ENCODE peak calls at places on chromosomes 12 and 14, in six cellular contexts. T, Y, W, K, J and P are unnamed samples.

GRCh38 chr12:93702707-93703305 is 25.6 kb downstream of the CRADD start:
- DNase-seq in W (no peak), Y (no peak), T (no peak), K (no peak), J (no peak), P (no peak)

GRCh38 chr12:15590180-15590826 is 198.9 kb downstream of the EPS8 start:
- DNase-seq in T (no peak), Y (no peak), J (peak; percentile 68), W (peak; percentile 59), K (peak; percentile 53), P (peak; percentile 76)

GRCh38 chr14:29030121-29030520 is 263.5 kb downstream of the FOXG1 start:
- DNase-seq in Y (no peak), W (no peak), T (no peak), J (no peak), K (no peak), P (no peak)

GRCh38 chr12:88416786-88417185 is 163.5 kb downstream of the KITLG start:
- DNase-seq in Y (no peak), K (no peak), T (no peak), W (no peak), J (no peak), P (no peak)

GRCh38 chr14:64704145-64704742 is at the start of gene PLEKHG3:
- DNase-seq in J (peak; percentile 93), K (peak; percentile 87), T (peak; percentile 89), Y (peak; percentile 94), W (peak; percentile 93), P (no peak)

GRCh38 chr12:113198286-113198685 is 12.8 kb downstream of the RITA1 start:
- DNase-seq in W (no peak), T (no peak), Y (no peak), J (no peak), K (no peak), P (no peak)

GRCh38 chr12:57726884-57727757 is 11.4 kb downstream of the AGAP2 start:
- DNase-seq in K (peak; percentile 47), T (peak; percentile 77), W (peak; percentile 52), Y (peak; percentile 88), J (no peak), P (no peak)

GRCh38 chr12:89082354-89082753 is 269.9 kb downstream of the DUSP6 start:
- DNase-seq in Y (no peak), T (no peak), K (no peak), J (no peak), W (no peak), P (no peak)

GRCh38 chr12:25962932-25963525 is 4.5 kb downstream of the RASSF8 start:
- DNase-seq in Y (no peak), T (no peak), J (peak; percentile 86), W (no peak), K (no peak), P (peak; percentile 76)

GRCh38 chr14:35405304-35405996 is 901 bp upstream of the NFKBIA start:
- DNase-seq in Y (no peak), T (peak; percentile 77), W (no peak), K (no peak), J (peak; percentile 79), P (no peak)

GRCh38 chr12:100058482-100059029 is 73.8 kb upstream of the ANKS1B start:
- DNase-seq in K (no peak), Y (no peak), J (no peak), W (no peak), T (no peak), P (peak; percentile 62)
- TF ChIP-seq CTCF in K (no peak), Y (no peak), J (no peak), W (no peak), T (no peak), P (peak; percentile 41)

DNA sequence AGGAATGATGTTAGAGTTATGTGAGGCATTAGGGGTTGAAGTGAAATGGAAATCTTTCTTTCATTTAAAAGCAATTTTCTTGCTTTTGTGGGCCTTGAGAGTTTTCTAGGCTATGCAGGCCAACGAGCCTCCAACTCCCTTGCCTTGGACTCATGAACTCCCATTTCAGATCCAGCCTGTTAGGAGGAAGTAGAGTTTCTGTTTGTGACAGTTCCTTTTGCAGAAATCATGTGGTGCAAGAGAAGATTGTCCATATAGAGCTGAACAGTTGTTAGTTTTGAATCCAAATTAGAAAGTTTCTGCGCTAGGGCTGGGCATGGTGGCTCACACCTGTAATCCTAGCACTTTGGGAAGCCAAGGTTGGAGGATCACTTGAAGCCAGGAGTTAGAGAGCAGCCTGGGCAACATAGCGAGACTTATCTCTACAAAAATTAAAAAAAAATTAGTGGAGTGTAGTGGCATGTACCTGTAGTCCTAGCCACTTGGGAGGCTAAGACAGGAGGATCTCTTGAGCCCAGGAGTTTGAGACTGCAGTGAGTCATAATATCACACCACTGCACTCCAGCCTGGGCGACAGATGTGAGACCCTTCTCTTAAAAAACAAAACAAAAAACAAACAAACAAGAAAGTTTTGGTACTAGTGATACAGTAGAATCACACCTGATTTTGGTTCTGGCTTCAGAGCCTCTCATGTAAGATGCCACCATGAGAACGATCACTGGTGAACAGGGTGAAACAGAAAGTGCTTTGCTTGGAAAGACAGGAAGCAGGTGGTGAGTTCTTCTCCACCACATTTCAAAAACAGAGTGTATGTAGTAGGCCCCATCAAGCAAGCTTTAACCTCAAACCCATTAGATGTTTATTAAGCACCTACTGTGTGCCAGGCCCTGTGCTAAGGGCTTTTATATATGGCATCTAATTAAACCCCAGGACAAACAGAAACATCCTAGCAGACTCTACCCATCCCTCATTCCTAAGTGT is 47.5 kb upstream of the MED13L start:
- DNase-seq in J (no peak), K (no peak), W (no peak), Y (no peak), T (no peak), P (no peak)
- H3K4me3 ChIP-seq in J (no peak overlapping the region), K (no peak overlapping the region), W (no peak overlapping the region), Y (no peak overlapping the region), T (no peak overlapping the region), P (no peak overlapping the region)

DNA sequence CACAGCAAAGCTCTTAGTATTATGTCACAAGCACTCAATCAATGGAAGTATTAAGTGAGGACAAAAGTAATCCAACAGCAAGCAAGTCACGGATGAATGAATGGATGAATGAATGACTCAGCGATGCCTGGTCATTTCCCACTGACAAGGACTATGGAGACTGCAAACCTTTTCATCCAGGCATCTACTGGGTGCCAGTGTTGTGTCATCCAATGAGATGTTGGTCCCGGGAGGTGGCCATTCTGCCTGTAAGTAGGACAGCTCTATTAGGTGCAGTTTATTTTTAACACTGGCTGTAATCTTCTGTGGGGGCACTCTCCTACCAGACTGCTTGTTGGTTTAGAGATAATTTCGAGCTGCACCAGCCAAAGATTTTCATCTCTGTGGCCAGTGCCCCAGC is 39.4 kb downstream of the STAB2 start:
- DNase-seq in W (peak; percentile 72), J (peak; percentile 83), K (peak; percentile 42), Y (no peak), T (no peak), P (peak; percentile 27)
- TF ChIP-seq CTCF in W (peak; percentile 30), J (no peak), K (no peak), Y (no peak), T (peak; percentile 13), P (peak; percentile 34)

GRCh38 chr12:42125372-42125767 is 19.3 kb downstream of the GXYLT1 start:
- DNase-seq in W (no peak), J (no peak), K (no peak), Y (no peak), T (no peak), P (no peak)
- H3K4me3 ChIP-seq in W (no peak overlapping the region), J (no peak overlapping the region), K (no peak overlapping the region), Y (no peak overlapping the region), T (no peak overlapping the region), P (no peak overlapping the region)

DNA sequence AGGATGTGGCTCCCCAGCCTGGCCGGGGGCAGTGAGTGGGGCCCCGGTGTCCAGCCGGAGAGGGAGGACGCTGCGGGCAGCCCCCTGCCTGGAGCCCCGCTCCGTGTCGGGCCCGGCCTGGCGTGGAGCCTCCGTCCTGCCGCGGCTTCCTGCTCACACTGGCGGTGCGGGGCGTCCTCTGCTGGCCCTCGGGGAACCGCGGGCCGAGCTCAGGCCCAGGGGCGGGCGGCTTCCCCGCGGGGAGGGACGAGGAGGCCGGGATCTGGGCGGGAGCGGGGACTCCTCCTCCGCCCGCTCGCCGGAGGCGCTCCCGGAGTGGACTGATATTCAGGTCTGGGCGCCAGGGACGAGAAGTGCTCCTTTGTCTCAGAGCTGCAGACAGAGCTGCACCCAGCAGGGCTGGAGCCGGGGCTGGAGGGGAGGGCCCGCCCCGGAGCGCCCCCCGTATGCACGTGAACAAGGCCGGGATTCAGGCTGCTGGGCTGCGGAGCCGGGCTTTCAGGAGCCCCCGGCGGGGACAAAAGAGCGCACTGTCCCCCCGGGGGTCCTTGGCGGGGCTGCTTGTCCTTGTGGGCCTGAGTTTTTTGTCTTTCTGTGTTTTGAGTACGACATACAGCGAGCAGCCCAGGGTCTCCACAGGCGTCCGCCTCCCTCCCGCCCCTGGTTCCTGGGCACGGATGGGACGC is 2.3 kb downstream of the MMP17 start:
- DNase-seq in T (peak; percentile 87), K (peak; percentile 59), W (peak; percentile 79), Y (peak; percentile 96), J (peak; percentile 92), P (no peak)
- TF ChIP-seq CTCF in T (peak; percentile 59), K (no peak), W (no peak), Y (no peak), J (no peak), P (peak; percentile 56)

DNA sequence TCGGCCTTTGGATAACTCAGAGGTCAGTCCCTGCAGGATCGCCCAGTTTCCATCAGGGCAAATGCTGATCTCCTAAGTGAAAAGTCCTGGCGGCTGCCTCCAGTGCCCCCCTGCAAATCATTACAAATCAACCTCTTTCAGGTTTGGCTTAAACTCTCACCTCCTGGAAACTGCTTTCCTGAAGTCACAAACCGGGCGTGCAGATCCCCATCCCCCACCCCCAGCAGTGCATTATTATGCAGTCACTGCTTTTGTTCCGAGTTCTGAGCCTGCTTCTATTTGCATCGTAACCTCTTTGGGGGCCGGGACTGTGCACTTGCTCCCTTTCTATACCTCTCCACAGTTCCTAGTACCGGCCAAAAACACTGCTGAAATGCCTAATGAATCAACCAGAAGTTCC is at the start of gene USP44:
- DNase-seq in K (no peak), J (no peak), W (no peak), T (no peak), Y (no peak), P (no peak)
- H3K4me3 ChIP-seq in K (no peak within 1 kb of the TSS), J (no peak within 1 kb of the TSS), W (no peak within 1 kb of the TSS), T (no peak within 1 kb of the TSS), Y (no peak within 1 kb of the TSS), P (no peak within 1 kb of the TSS)

DNA sequence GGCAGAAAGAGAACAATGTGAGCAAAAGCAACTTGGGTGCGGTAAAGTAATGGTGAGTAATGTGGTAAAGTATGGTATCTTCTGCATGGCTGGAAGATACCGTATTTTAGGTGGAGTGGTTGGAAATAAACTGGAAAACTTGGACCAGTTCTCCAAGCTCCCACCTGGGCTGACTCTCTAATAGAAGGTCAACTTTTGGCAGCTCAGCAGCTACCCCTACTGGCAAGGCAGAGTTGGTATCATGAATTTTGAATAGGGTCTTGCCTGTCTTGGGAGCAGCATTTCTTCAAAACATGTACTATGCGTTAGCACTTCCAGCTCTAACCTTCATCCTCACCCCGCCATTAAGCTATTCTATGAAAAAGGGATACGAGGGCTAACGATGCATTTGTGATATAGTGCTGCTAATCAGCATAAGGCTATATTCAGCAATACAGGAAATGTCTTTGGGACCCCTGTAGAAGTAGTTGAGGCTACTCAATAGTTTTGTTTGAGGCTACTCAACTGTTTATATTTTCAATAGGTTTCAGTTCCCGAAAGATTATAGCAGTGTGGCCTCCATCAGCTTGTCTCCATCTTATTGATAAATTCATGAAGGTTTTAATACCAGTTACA is 276.3 kb upstream of the FAR2 start:
- DNase-seq in Y (no peak), J (no peak), K (peak; percentile 25), T (no peak), W (peak; percentile 24), P (peak; percentile 39)
- TF ChIP-seq CTCF in Y (no peak), J (no peak), K (peak; percentile 38), T (peak; percentile 64), W (peak; percentile 13), P (peak; percentile 92)